ENCODE peak calls at places on chromosomes 5 and 9, in eight cellular contexts. One of them, this sample, is unnamed.

GRCh38 chr9:78214492-78214891 is 21.4 kb upstream of the CEP78 start:
- DNase-seq in adrenal gland: no peak
- DNase-seq in astrocyte of the cerebellum: no peak
- DNase-seq in WTC11: no peak
- DNase-seq in Caco-2: no peak
- DNase-seq in osteoblast: no peak
- DNase-seq in lung: no peak
- DNase-seq in astrocyte of the spinal cord: no peak
- DNase-seq in this sample: no peak

GRCh38 chr9:132408521-132408920 is 1.5 kb upstream of the CFAP77 start:
- DNase-seq in lung: no peak
- DNase-seq in astrocyte of the cerebellum: no peak
- DNase-seq in WTC11: no peak
- DNase-seq in adrenal gland: no peak
- DNase-seq in Caco-2: no peak
- DNase-seq in osteoblast: no peak
- DNase-seq in astrocyte of the spinal cord: no peak
- DNase-seq in this sample: no peak

GRCh38 chr9:133065070-133065388 is 3.2 kb downstream of the CEL start:
- DNase-seq in lung: no peak
- DNase-seq in Caco-2: no peak
- DNase-seq in astrocyte of the cerebellum: no peak
- DNase-seq in adrenal gland: no peak
- DNase-seq in astrocyte of the spinal cord: no peak
- DNase-seq in WTC11: no peak
- DNase-seq in osteoblast: no peak
- DNase-seq in this sample: no peak

GRCh38 chr5:5335708-5336211 is 86.7 kb upstream of the ICE1 start:
- DNase-seq in WTC11: no peak
- DNase-seq in Caco-2: peak
- DNase-seq in astrocyte of the cerebellum: peak
- DNase-seq in astrocyte of the spinal cord: peak
- DNase-seq in lung: no peak
- DNase-seq in adrenal gland: no peak
- DNase-seq in osteoblast: no peak
- DNase-seq in this sample: peak

GRCh38 chr5:124951676-124952075 is 205.2 kb upstream of the ZNF608 start:
- DNase-seq in astrocyte of the cerebellum: no peak
- DNase-seq in WTC11: no peak
- DNase-seq in Caco-2: no peak
- DNase-seq in lung: no peak
- DNase-seq in adrenal gland: no peak
- DNase-seq in astrocyte of the spinal cord: no peak
- DNase-seq in osteoblast: no peak
- DNase-seq in this sample: no peak

GRCh38 chr5:132267931-132268501 is 10.5 kb downstream of the PDLIM4 start:
- DNase-seq in osteoblast: peak
- DNase-seq in astrocyte of the spinal cord: no peak
- DNase-seq in adrenal gland: peak
- DNase-seq in Caco-2: no peak
- DNase-seq in astrocyte of the cerebellum: no peak
- DNase-seq in lung: no peak
- DNase-seq in WTC11: no peak
- DNase-seq in this sample: no peak

GRCh38 chr5:11851965-11852745 is 52.1 kb downstream of the CTNND2 start:
- DNase-seq in astrocyte of the spinal cord: no peak
- DNase-seq in WTC11: no peak
- DNase-seq in osteoblast: no peak
- DNase-seq in adrenal gland: no peak
- DNase-seq in Caco-2: no peak
- DNase-seq in lung: no peak
- DNase-seq in astrocyte of the cerebellum: peak
- DNase-seq in this sample: no peak

GRCh38 chr5:112333236-112333850 is 85.7 kb downstream of the EPB41L4A start:
- DNase-seq in lung: no peak
- DNase-seq in WTC11: no peak
- DNase-seq in astrocyte of the cerebellum: no peak
- DNase-seq in osteoblast: no peak
- DNase-seq in astrocyte of the spinal cord: no peak
- DNase-seq in adrenal gland: no peak
- DNase-seq in Caco-2: no peak
- DNase-seq in this sample: no peak

GRCh38 chr9:96082516-96083232 is 207.2 kb downstream of the ERCC6L2 start:
- DNase-seq in lung: no peak
- DNase-seq in astrocyte of the spinal cord: no peak
- DNase-seq in Caco-2: no peak
- DNase-seq in adrenal gland: no peak
- DNase-seq in osteoblast: no peak
- DNase-seq in WTC11: no peak
- DNase-seq in astrocyte of the cerebellum: no peak
- DNase-seq in this sample: no peak

GRCh38 chr5:15446552-15446951 is 53.4 kb upstream of the FBXL7 start:
- DNase-seq in astrocyte of the cerebellum: no peak
- DNase-seq in WTC11: no peak
- DNase-seq in Caco-2: no peak
- DNase-seq in lung: no peak
- DNase-seq in adrenal gland: no peak
- DNase-seq in osteoblast: peak
- DNase-seq in astrocyte of the spinal cord: peak
- DNase-seq in this sample: peak

GRCh38 chr9:105416840-105417239 is 31.0 kb upstream of the FSD1L start:
- DNase-seq in adrenal gland: no peak
- DNase-seq in lung: no peak
- DNase-seq in WTC11: no peak
- DNase-seq in Caco-2: no peak
- DNase-seq in astrocyte of the spinal cord: no peak
- DNase-seq in osteoblast: no peak
- DNase-seq in astrocyte of the cerebellum: no peak
- DNase-seq in this sample: no peak

GRCh38 chr5:176391479-176391878 is 2.9 kb downstream of the HIGD2A start:
- DNase-seq in Caco-2: no peak
- DNase-seq in astrocyte of the spinal cord: no peak
- DNase-seq in astrocyte of the cerebellum: no peak
- DNase-seq in lung: no peak
- DNase-seq in WTC11: no peak
- DNase-seq in osteoblast: no peak
- DNase-seq in adrenal gland: no peak
- DNase-seq in this sample: no peak

DNA sequence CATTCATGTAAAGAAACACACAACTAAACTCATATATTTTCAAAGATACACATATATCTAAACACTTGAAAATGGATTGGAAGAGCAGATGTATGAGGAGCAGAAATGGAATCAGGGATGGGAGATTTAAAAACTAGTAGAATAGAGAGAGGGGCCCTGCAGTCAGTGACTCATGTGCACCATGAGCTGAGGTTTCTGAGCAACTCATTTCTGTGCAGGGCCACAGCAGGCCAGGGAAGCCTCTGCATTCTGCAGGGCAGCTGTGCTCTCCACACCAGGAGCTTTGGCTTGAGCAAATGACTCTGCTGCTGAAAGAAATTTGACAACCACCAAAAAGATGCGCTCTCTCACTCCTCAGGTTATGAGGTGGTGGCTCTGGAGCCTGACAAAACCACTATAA is 27.1 kb downstream of the LHX6 start:
- DNase-seq in astrocyte of the cerebellum: peak
- DNase-seq in astrocyte of the spinal cord: peak
- DNase-seq in Caco-2: no peak
- DNase-seq in osteoblast: peak
- DNase-seq in adrenal gland: no peak
- DNase-seq in WTC11: no peak
- DNase-seq in lung: no peak
- DNase-seq in this sample: no peak
- TF ChIP-seq CTCF in astrocyte of the cerebellum: no peak
- TF ChIP-seq CTCF in astrocyte of the spinal cord: no peak
- TF ChIP-seq CTCF in Caco-2: no peak
- TF ChIP-seq CTCF in osteoblast: no peak
- TF ChIP-seq CTCF in adrenal gland: no peak
- TF ChIP-seq CTCF in WTC11: no peak
- TF ChIP-seq CTCF in lung: no peak
- TF ChIP-seq CTCF in this sample: no peak

GRCh38 chr9:107737610-107737986 is 248.0 kb upstream of the KLF4 start:
- DNase-seq in Caco-2: no peak
- DNase-seq in astrocyte of the cerebellum: no peak
- DNase-seq in osteoblast: no peak
- DNase-seq in astrocyte of the spinal cord: no peak
- DNase-seq in WTC11: no peak
- DNase-seq in lung: no peak
- DNase-seq in adrenal gland: no peak
- DNase-seq in this sample: no peak

GRCh38 chr9:107735821-107736220 is 246.3 kb upstream of the KLF4 start:
- DNase-seq in astrocyte of the spinal cord: no peak
- DNase-seq in astrocyte of the cerebellum: no peak
- DNase-seq in Caco-2: no peak
- DNase-seq in osteoblast: peak
- DNase-seq in lung: no peak
- DNase-seq in WTC11: no peak
- DNase-seq in adrenal gland: no peak
- DNase-seq in this sample: no peak

GRCh38 chr9:107732781-107733529 is 243.4 kb upstream of the KLF4 start:
- DNase-seq in lung: no peak
- DNase-seq in adrenal gland: peak
- DNase-seq in WTC11: no peak
- DNase-seq in osteoblast: peak
- DNase-seq in astrocyte of the cerebellum: no peak
- DNase-seq in Caco-2: no peak
- DNase-seq in astrocyte of the spinal cord: peak
- DNase-seq in this sample: no peak

GRCh38 chr9:107733530-107733907 is 243.9 kb upstream of the KLF4 start:
- DNase-seq in Caco-2: no peak
- DNase-seq in astrocyte of the spinal cord: no peak
- DNase-seq in osteoblast: peak
- DNase-seq in adrenal gland: peak
- DNase-seq in lung: no peak
- DNase-seq in astrocyte of the cerebellum: no peak
- DNase-seq in WTC11: no peak
- DNase-seq in this sample: no peak

GRCh38 chr9:107734231-107735014 is 244.9 kb upstream of the KLF4 start:
- DNase-seq in WTC11: no peak
- DNase-seq in adrenal gland: no peak
- DNase-seq in astrocyte of the cerebellum: peak
- DNase-seq in lung: no peak
- DNase-seq in astrocyte of the spinal cord: peak
- DNase-seq in Caco-2: no peak
- DNase-seq in osteoblast: peak
- DNase-seq in this sample: peak
- TF ChIP-seq CTCF in WTC11: no peak
- TF ChIP-seq CTCF in adrenal gland: no peak
- TF ChIP-seq CTCF in astrocyte of the cerebellum: no peak
- TF ChIP-seq CTCF in lung: no peak
- TF ChIP-seq CTCF in astrocyte of the spinal cord: no peak
- TF ChIP-seq CTCF in Caco-2: no peak
- TF ChIP-seq CTCF in osteoblast: peak
- TF ChIP-seq CTCF in this sample: no peak

DNA sequence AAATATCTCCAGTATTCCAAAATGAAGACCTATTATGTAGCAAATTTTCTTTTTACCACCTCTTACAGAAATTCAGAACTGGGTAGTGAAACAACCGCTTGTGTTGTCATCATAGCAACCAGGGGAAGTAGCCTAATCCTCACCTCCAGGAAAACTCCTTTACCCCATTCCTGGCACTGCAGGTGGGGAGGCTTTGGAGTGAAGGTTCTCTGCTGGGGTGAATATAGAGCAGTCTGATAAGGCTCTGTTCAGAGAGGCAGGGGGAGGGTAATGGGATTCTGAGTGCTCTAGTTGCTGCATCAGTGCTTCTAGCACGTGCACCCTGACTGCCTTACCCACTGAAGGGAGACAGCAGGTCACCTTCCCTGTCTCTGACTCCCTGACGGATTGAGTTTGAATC is 116.2 kb downstream of the MAN2A1 start:
- DNase-seq in astrocyte of the cerebellum: no peak
- DNase-seq in astrocyte of the spinal cord: no peak
- DNase-seq in Caco-2: no peak
- DNase-seq in lung: no peak
- DNase-seq in WTC11: peak
- DNase-seq in adrenal gland: no peak
- DNase-seq in osteoblast: no peak
- DNase-seq in this sample: no peak
- TF ChIP-seq CTCF in astrocyte of the cerebellum: no peak
- TF ChIP-seq CTCF in astrocyte of the spinal cord: no peak
- TF ChIP-seq CTCF in Caco-2: no peak
- TF ChIP-seq CTCF in lung: no peak
- TF ChIP-seq CTCF in WTC11: no peak
- TF ChIP-seq CTCF in adrenal gland: no peak
- TF ChIP-seq CTCF in osteoblast: no peak
- TF ChIP-seq CTCF in this sample: no peak

GRCh38 chr5:42992035-42992570 is 48.0 kb downstream of the ANXA2R start:
- DNase-seq in adrenal gland: peak
- DNase-seq in Caco-2: peak
- DNase-seq in lung: peak
- DNase-seq in astrocyte of the cerebellum: no peak
- DNase-seq in osteoblast: peak
- DNase-seq in astrocyte of the spinal cord: peak
- DNase-seq in WTC11: peak
- DNase-seq in this sample: no peak

GRCh38 chr5:42994285-42995151 is 45.6 kb downstream of the ANXA2R start:
- DNase-seq in adrenal gland: peak
- DNase-seq in astrocyte of the cerebellum: peak
- DNase-seq in osteoblast: peak
- DNase-seq in Caco-2: peak
- DNase-seq in astrocyte of the spinal cord: peak
- DNase-seq in WTC11: peak
- DNase-seq in lung: peak
- DNase-seq in this sample: no peak

GRCh38 chr5:42993516-42994284 is 46.4 kb downstream of the ANXA2R start:
- DNase-seq in astrocyte of the spinal cord: peak
- DNase-seq in astrocyte of the cerebellum: no peak
- DNase-seq in Caco-2: no peak
- DNase-seq in WTC11: no peak
- DNase-seq in osteoblast: peak
- DNase-seq in adrenal gland: no peak
- DNase-seq in lung: no peak
- DNase-seq in this sample: no peak

GRCh38 chr5:42991477-42992034 is 48.6 kb downstream of the ANXA2R start:
- DNase-seq in lung: no peak
- DNase-seq in astrocyte of the cerebellum: no peak
- DNase-seq in osteoblast: no peak
- DNase-seq in WTC11: peak
- DNase-seq in Caco-2: no peak
- DNase-seq in astrocyte of the spinal cord: no peak
- DNase-seq in adrenal gland: no peak
- DNase-seq in this sample: no peak

DNA sequence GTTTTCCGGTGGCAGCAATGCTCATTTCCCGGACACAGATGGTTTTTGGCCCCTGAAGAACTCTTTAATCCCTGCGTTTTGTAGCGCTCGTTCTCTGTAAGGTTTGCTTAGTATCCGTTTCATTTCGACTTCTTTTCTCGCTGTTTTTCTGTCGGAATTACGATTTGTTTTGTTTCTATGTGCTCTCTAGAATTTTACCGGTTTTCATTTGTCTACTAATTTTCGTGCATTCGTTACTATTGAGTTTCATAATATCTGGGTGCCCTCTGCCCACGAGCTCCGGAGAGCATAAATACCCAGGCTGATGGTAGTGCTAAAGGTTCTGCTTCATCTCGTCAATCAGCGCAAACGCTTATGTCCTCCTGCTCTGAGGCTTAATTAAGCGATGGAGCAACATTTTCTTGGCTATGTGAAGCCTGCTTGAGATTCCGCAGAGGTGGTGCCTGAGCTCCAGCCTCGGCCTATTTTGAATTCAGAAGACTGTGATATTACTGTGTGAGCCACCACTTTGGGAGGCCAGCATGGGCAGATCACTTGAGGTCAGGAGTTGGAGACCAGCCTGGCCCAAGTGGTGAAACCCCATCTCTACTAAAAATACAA is 44.9 kb downstream of the ANXA2R start:
- DNase-seq in adrenal gland: no peak
- DNase-seq in WTC11: no peak
- DNase-seq in lung: no peak
- DNase-seq in astrocyte of the spinal cord: no peak
- DNase-seq in astrocyte of the cerebellum: no peak
- DNase-seq in Caco-2: no peak
- DNase-seq in osteoblast: no peak
- DNase-seq in this sample: no peak
- TF ChIP-seq CTCF in adrenal gland: no peak
- TF ChIP-seq CTCF in WTC11: no peak
- TF ChIP-seq CTCF in lung: no peak
- TF ChIP-seq CTCF in astrocyte of the spinal cord: no peak
- TF ChIP-seq CTCF in astrocyte of the cerebellum: no peak
- TF ChIP-seq CTCF in Caco-2: no peak
- TF ChIP-seq CTCF in osteoblast: no peak
- TF ChIP-seq CTCF in this sample: no peak